ENCODE peak calls at places on chromosomes 5 and 9, in nine cellular contexts. X, C, A, V, Z, M, I, J and P are unnamed samples.

GRCh38 chr5:142000709-142001484 is 11.9 kb downstream of the GNPDA1 start:
- DNase-seq in X (no peak), C (no peak), A (no peak), V (no peak), Z (no peak), M (no peak), I (no peak), J (peak; percentile 7), P (no peak)

GRCh38 chr5:62042007-62042406 is 264.0 kb upstream of the KIF2A start:
- DNase-seq in X (no peak), C (no peak), A (no peak), V (no peak), Z (no peak), M (no peak), I (no peak), J (no peak), P (no peak)

GRCh38 chr5:80816590-80816989 is 143.6 kb upstream of the RASGRF2 start:
- DNase-seq in X (no peak), C (no peak), A (no peak), V (no peak), Z (no peak), M (no peak), I (no peak), J (no peak), P (no peak)

GRCh38 chr5:157886796-157887380 is 27.9 kb upstream of the CLINT1 start:
- DNase-seq in X (no peak), C (no peak), A (no peak), V (no peak), Z (no peak), M (no peak), I (no peak), J (no peak), P (no peak)

GRCh38 chr5:13325765-13326164 is 618.7 kb downstream of the DNAH5 start:
- DNase-seq in X (no peak), C (no peak), A (no peak), V (no peak), Z (no peak), M (no peak), I (no peak), J (no peak), P (no peak)

GRCh38 chr5:133234273-133234672 is 182.5 kb downstream of the HSPA4 start:
- DNase-seq in X (no peak), C (no peak), A (no peak), V (no peak), Z (no peak), M (no peak), I (no peak), J (no peak), P (no peak)

GRCh38 chr9:137241490-137242328 is 622 bp downstream of the TUBB4B start:
- DNase-seq in X (no peak), C (no peak), A (peak; percentile 51), V (no peak), Z (peak; percentile 57), M (peak; percentile 80), I (peak; percentile 94), J (peak; percentile 54), P (peak; percentile 72)

GRCh38 chr5:76303917-76304316 is 99.2 kb upstream of the IQGAP2 start:
- DNase-seq in X (no peak), C (no peak), A (peak; percentile 54), V (no peak), Z (no peak), M (peak; percentile 59), I (no peak), J (no peak), P (no peak)

GRCh38 chr9:115668506-115668905 is 485.1 kb upstream of the PAPPA start:
- DNase-seq in X (no peak), C (no peak), A (no peak), V (no peak), Z (no peak), M (no peak), I (no peak), J (no peak), P (no peak)

GRCh38 chr5:113378486-113378885 is 56.3 kb downstream of the TSSK1B start:
- DNase-seq in X (no peak), C (no peak), A (no peak), V (no peak), Z (no peak), M (no peak), I (no peak), J (no peak), P (no peak)

GRCh38 chr9:121286973-121287721 is 19.2 kb downstream of the GSN start:
- DNase-seq in X (peak; percentile 73), C (peak; percentile 26), A (peak; percentile 91), V (peak; percentile 98), Z (peak; percentile 90), M (peak; percentile 87), I (no peak), J (peak; percentile 86), P (peak; percentile 92)

GRCh38 chr5:14665949-14666741 is 1.6 kb downstream of the OTULIN start:
- DNase-seq in X (peak; percentile 43), C (no peak), A (no peak), V (no peak), Z (no peak), M (peak; percentile 38), I (peak; percentile 84), J (peak; percentile 41), P (no peak)
- TF ChIP-seq CTCF in X (peak; percentile 35), C (no peak), A (no peak), V (peak; percentile 14), Z (no peak), M (no peak), I (peak; percentile 28), J (no peak), P (no peak)

DNA sequence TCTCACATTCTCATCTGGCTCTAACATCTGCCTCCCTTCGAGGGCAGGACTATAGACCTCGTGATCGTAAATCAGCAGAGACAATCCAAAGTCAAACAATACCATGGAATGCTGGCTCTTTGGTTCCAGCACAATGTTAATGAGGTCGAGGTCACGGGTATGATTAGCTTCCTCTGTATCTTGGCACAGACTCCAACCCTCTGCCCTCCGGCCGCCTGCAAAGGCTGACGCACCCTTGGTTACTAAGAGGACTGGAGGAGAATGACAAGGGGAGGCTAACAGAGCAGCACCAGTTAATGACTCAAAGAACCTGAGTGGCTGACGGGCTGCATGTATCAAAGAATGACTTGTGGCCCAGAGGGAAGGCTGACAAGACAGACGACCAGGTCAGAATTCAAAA is 10.1 kb downstream of the LHFPL2 start:
- DNase-seq in X (no peak), C (peak; percentile 12), A (peak; percentile 77), V (no peak), Z (peak; percentile 62), M (peak; percentile 52), I (no peak), J (peak; percentile 56), P (peak; percentile 40)
- TF ChIP-seq POLR2A in X (no peak), C (no peak), A (no peak), V (no peak), Z (no peak), M (no peak), I (no peak), J (no peak), P (no peak)

GRCh38 chr5:149528661-149529060 is 22.6 kb downstream of the CSNK1A1 start:
- DNase-seq in X (no peak), C (no peak), A (no peak), V (no peak), Z (no peak), M (no peak), I (no peak), J (no peak), P (no peak)
- H3K4me3 ChIP-seq in X (no peak overlapping the region), C (no peak overlapping the region), A (no peak overlapping the region), V (no peak overlapping the region), Z (no peak overlapping the region), M (no peak overlapping the region), I (no peak overlapping the region), J (no peak overlapping the region), P (no peak overlapping the region)

DNA sequence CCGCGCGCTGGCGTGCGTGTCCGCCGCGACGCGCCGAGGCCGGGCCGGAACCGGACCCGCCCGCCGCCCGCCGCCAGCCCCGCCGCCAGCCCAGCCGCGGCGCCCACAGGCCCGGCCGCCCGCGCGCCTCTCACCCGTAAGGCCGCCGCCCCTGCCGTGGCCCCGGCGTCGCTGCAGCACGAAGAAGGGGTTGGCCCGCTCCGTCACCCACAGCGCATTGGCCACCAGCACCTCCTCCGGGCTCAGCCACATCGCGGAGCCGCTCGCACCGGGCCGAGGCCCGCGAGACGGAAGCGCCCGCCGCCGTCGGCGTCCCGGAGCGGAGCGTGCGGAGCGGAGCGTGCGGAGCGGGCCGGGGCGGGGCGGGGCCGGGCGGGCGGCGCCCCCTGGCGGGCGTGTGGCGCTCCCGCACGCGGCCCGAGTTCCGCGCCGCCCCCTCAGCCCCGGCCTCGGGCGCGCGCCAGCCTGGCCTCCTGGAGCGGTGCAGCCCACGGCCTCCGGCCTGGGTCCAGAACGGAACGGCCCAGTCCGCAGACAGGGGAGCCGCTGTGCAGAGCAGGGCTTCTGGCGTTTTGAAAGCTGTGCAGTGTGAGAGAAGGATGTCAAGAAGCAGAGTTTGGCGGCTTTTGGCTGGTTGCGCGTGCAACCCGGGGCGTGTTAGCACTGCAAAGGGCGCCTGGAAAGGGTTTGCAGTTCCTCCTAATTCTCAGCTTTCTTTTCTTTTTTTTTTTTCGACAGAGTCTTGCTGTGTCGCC is at the start of gene TBC1D9B:
- DNase-seq in X (peak; percentile 36), C (no peak), A (no peak), V (no peak), Z (peak; percentile 51), M (peak; percentile 71), I (peak; percentile 94), J (peak; percentile 27), P (peak; percentile 86)
- TF ChIP-seq CTCF in X (peak; percentile 62), C (peak; percentile 23), A (peak; percentile 75), V (peak; percentile 7), Z (no peak), M (peak; percentile 35), I (peak; percentile 76), J (peak; percentile 36), P (peak; percentile 42)

GRCh38 chr9:108933641-108934322 is at the start of gene ELP1:
- DNase-seq in X (peak; percentile 88), C (peak; percentile 53), A (peak; percentile 85), V (peak; percentile 86), Z (peak; percentile 87), M (peak; percentile 95), I (peak; percentile 98), J (peak; percentile 93), P (peak; percentile 93)
- TF ChIP-seq POLR2A in X (peak; percentile 43), C (peak; percentile 62), A (peak; percentile 20), V (peak; percentile 54), Z (no peak), M (peak; percentile 66), I (no peak), J (peak; percentile 74), P (peak; percentile 54)

DNA sequence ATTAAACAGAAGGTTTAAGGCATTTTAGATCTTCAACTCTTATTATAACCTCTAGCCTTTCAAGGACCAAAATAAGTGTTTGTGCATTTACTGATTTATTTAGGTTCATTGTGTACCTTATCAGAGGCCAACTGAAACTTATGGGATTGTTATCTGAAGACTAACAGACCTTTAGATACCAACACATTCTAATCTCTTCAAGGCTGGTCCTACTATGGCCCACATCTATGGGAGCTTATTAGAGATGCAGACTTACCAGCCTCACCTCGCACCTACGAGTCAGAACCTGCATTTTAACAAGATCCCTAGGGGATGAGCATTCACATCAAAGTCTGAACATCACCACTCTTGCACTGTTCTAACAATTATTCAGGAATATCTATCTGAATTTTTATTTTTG is 1.9 kb downstream of the IARS1 start:
- DNase-seq in X (no peak), C (no peak), A (no peak), V (no peak), Z (no peak), M (no peak), I (no peak), J (no peak), P (no peak)
- H3K4me3 ChIP-seq in X (no peak overlapping the region), C (no peak overlapping the region), A (no peak overlapping the region), V (peak overlapping the region; percentile 73), Z (no peak overlapping the region), M (no peak overlapping the region), I (no peak overlapping the region), J (peak overlapping the region; percentile 92), P (no peak overlapping the region)